ENCODE peak calls at places on chromosomes 2 and 18, in five cellular contexts. One of them, this sample, is unnamed.

GRCh38 chr2:133109772-133110171 is 439.8 kb upstream of the LYPD1 start:
- DNase-seq in right lobe of liver: no peak
- DNase-seq in A549: peak
- DNase-seq in breast epithelium: no peak
- DNase-seq in uterus: no peak
- DNase-seq in this sample: no peak

GRCh38 chr18:65091737-65092329 is 659.0 kb upstream of the CDH7 start:
- DNase-seq in right lobe of liver: no peak
- DNase-seq in A549: peak
- DNase-seq in breast epithelium: no peak
- DNase-seq in uterus: no peak
- DNase-seq in this sample: no peak

GRCh38 chr2:238499731-238500570 is 73.2 kb downstream of the ASB1 start:
- DNase-seq in right lobe of liver: no peak
- DNase-seq in A549: no peak
- DNase-seq in breast epithelium: no peak
- DNase-seq in uterus: no peak
- DNase-seq in this sample: peak

GRCh38 chr2:36088716-36089328 is 266.8 kb upstream of the CRIM1 start:
- DNase-seq in right lobe of liver: no peak
- DNase-seq in A549: no peak
- DNase-seq in breast epithelium: no peak
- DNase-seq in uterus: no peak
- DNase-seq in this sample: no peak

GRCh38 chr2:202237787-202238233 is 587 bp downstream of the SUMO1 start:
- DNase-seq in right lobe of liver: peak
- DNase-seq in A549: peak
- DNase-seq in breast epithelium: no peak
- DNase-seq in uterus: peak
- DNase-seq in this sample: no peak

GRCh38 chr18:32258558-32259204 is 68.8 kb downstream of the MEP1B start:
- DNase-seq in right lobe of liver: no peak
- DNase-seq in A549: no peak
- DNase-seq in breast epithelium: no peak
- DNase-seq in uterus: no peak
- DNase-seq in this sample: no peak

GRCh38 chr18:55665506-55665905 is 77.5 kb upstream of the TCF4 start:
- DNase-seq in right lobe of liver: no peak
- DNase-seq in A549: no peak
- DNase-seq in breast epithelium: no peak
- DNase-seq in uterus: no peak
- DNase-seq in this sample: no peak

GRCh38 chr2:30732376-30732775 is 74.9 kb downstream of the CAPN13 start:
- DNase-seq in right lobe of liver: no peak
- DNase-seq in A549: no peak
- DNase-seq in breast epithelium: no peak
- DNase-seq in uterus: no peak
- DNase-seq in this sample: no peak

GRCh38 chr2:26572589-26572988 is 68.6 kb downstream of the CIB4 start:
- DNase-seq in right lobe of liver: peak
- DNase-seq in A549: no peak
- DNase-seq in breast epithelium: no peak
- DNase-seq in uterus: no peak
- DNase-seq in this sample: no peak

GRCh38 chr2:190953257-190953656 is 60.7 kb downstream of the STAT1 start:
- DNase-seq in right lobe of liver: no peak
- DNase-seq in A549: no peak
- DNase-seq in breast epithelium: no peak
- DNase-seq in uterus: no peak
- DNase-seq in this sample: no peak

GRCh38 chr2:233912799-233913423 is 4.3 kb upstream of the TRPM8 start:
- DNase-seq in right lobe of liver: no peak
- DNase-seq in A549: peak
- DNase-seq in breast epithelium: no peak
- DNase-seq in uterus: no peak
- DNase-seq in this sample: no peak

GRCh38 chr2:150997702-150998480 is 263.8 kb downstream of the RBM43 start:
- DNase-seq in right lobe of liver: no peak
- DNase-seq in A549: no peak
- DNase-seq in breast epithelium: no peak
- DNase-seq in uterus: no peak
- DNase-seq in this sample: no peak

GRCh38 chr2:8132371-8132831 is 549.5 kb upstream of the ID2 start:
- DNase-seq in right lobe of liver: peak
- DNase-seq in A549: no peak
- DNase-seq in breast epithelium: no peak
- DNase-seq in uterus: no peak
- DNase-seq in this sample: no peak

GRCh38 chr18:13290856-13291271 is 72.3 kb downstream of the LDLRAD4 start:
- DNase-seq in right lobe of liver: no peak
- DNase-seq in A549: no peak
- DNase-seq in breast epithelium: no peak
- DNase-seq in uterus: no peak
- DNase-seq in this sample: no peak

GRCh38 chr2:184326076-184326475 is 272.3 kb upstream of the ZNF804A start:
- DNase-seq in right lobe of liver: no peak
- DNase-seq in A549: no peak
- DNase-seq in breast epithelium: no peak
- DNase-seq in uterus: no peak
- DNase-seq in this sample: no peak

GRCh38 chr18:48543228-48543627 is 4.4 kb downstream of the CTIF start:
- DNase-seq in right lobe of liver: no peak
- DNase-seq in A549: no peak
- DNase-seq in breast epithelium: no peak
- DNase-seq in uterus: no peak
- DNase-seq in this sample: peak

GRCh38 chr18:79926306-79926705 is 25.1 kb downstream of the SLC66A2 start:
- DNase-seq in right lobe of liver: no peak
- DNase-seq in A549: no peak
- DNase-seq in breast epithelium: peak
- DNase-seq in uterus: peak
- DNase-seq in this sample: peak

GRCh38 chr2:205683991-205684390 is 1.7 kb downstream of the NRP2 start:
- DNase-seq in right lobe of liver: no peak
- DNase-seq in A549: no peak
- DNase-seq in breast epithelium: no peak
- DNase-seq in uterus: no peak
- DNase-seq in this sample: no peak

GRCh38 chr18:69948919-69949537 is 1.4 kb upstream of the CD226 start:
- DNase-seq in right lobe of liver: no peak
- DNase-seq in A549: no peak
- DNase-seq in breast epithelium: no peak
- DNase-seq in uterus: no peak
- DNase-seq in this sample: no peak

GRCh38 chr2:23900927-23901322 is 26.0 kb downstream of the ATAD2B start:
- DNase-seq in right lobe of liver: no peak
- DNase-seq in A549: peak
- DNase-seq in breast epithelium: no peak
- DNase-seq in uterus: no peak
- DNase-seq in this sample: peak

GRCh38 chr2:99337931-99338580 is 867 bp downstream of the EIF5B start:
- DNase-seq in right lobe of liver: no peak
- DNase-seq in A549: peak
- DNase-seq in breast epithelium: no peak
- DNase-seq in uterus: no peak
- DNase-seq in this sample: no peak

GRCh38 chr2:191740016-191740419 is 62.1 kb downstream of the NABP1 start:
- DNase-seq in right lobe of liver: no peak
- DNase-seq in A549: peak
- DNase-seq in breast epithelium: no peak
- DNase-seq in uterus: no peak
- DNase-seq in this sample: no peak

GRCh38 chr18:78901923-78902794 is 77.5 kb upstream of the SALL3 start:
- DNase-seq in right lobe of liver: no peak
- DNase-seq in A549: no peak
- DNase-seq in breast epithelium: no peak
- DNase-seq in uterus: no peak
- DNase-seq in this sample: no peak

GRCh38 chr2:66447676-66448075 is 12.8 kb downstream of the MEIS1 start:
- DNase-seq in right lobe of liver: no peak
- DNase-seq in A549: no peak
- DNase-seq in breast epithelium: no peak
- DNase-seq in uterus: no peak
- DNase-seq in this sample: no peak

GRCh38 chr2:79860233-79861058 is 347.6 kb downstream of the CTNNA2 start:
- DNase-seq in right lobe of liver: no peak
- DNase-seq in A549: peak
- DNase-seq in breast epithelium: no peak
- DNase-seq in uterus: no peak
- DNase-seq in this sample: no peak

GRCh38 chr2:79850912-79851311 is 338.1 kb downstream of the CTNNA2 start:
- DNase-seq in right lobe of liver: no peak
- DNase-seq in A549: no peak
- DNase-seq in breast epithelium: no peak
- DNase-seq in uterus: no peak
- DNase-seq in this sample: no peak

GRCh38 chr2:79849949-79850348 is 337.1 kb downstream of the CTNNA2 start:
- DNase-seq in right lobe of liver: no peak
- DNase-seq in A549: no peak
- DNase-seq in breast epithelium: no peak
- DNase-seq in uterus: no peak
- DNase-seq in this sample: no peak

GRCh38 chr2:79857888-79858287 is 345.0 kb downstream of the CTNNA2 start:
- DNase-seq in right lobe of liver: no peak
- DNase-seq in A549: no peak
- DNase-seq in breast epithelium: no peak
- DNase-seq in uterus: no peak
- DNase-seq in this sample: no peak

GRCh38 chr2:79855264-79856006 is 342.6 kb downstream of the CTNNA2 start:
- DNase-seq in right lobe of liver: no peak
- DNase-seq in A549: peak
- DNase-seq in breast epithelium: no peak
- DNase-seq in uterus: no peak
- DNase-seq in this sample: no peak
- TF ChIP-seq CTCF in right lobe of liver: no peak
- TF ChIP-seq CTCF in A549: peak
- TF ChIP-seq CTCF in breast epithelium: no peak
- TF ChIP-seq CTCF in uterus: no peak
- TF ChIP-seq CTCF in this sample: no peak

DNA sequence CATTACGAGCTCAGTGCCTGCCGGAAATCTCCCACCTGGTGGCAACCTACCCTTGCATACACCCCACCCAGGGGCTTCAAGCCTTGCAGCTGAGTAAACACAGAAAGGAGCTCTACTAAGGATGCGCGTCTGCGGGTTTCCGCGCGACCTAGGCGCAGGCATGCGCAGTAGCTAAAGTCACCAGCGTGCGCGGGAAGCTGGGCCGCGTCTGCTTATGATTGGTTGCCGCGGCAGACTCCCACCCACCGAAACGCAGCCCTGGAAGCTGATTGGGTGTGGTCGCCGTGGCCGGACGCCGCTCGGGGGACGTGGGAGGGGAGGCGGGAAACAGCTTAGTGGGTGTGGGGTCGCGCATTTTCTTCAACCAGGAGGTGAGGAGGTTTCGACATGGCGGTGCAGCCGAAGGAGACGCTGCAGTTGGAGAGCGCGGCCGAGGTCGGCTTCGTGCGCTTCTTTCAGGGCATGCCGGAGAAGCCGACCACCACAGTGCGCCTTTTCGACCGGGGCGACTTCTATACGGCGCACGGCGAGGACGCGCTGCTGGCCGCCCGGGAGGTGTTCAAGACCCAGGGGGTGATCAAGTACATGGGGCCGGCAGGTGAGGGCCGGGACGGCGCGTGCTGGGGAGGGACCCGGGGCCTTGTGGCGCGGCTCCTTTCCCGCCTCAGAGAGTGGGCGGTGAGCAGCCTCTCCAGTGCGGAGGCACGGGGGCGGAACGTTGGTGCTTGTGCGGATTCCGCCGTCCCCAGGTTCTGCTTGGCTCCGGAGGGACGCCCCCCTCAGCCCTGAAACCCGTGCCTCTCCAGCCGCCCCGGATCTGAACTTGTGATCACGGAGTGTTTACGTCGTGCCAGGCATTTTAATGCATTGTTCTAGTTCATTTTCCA is at the start of gene MSH2:
- DNase-seq in right lobe of liver: peak
- DNase-seq in A549: peak
- DNase-seq in breast epithelium: peak
- DNase-seq in uterus: peak
- DNase-seq in this sample: peak
- TF ChIP-seq POLR2A in right lobe of liver: no peak
- TF ChIP-seq POLR2A in A549: peak
- TF ChIP-seq POLR2A in breast epithelium: no peak
- TF ChIP-seq POLR2A in uterus: no peak
- TF ChIP-seq POLR2A in this sample: no peak

DNA sequence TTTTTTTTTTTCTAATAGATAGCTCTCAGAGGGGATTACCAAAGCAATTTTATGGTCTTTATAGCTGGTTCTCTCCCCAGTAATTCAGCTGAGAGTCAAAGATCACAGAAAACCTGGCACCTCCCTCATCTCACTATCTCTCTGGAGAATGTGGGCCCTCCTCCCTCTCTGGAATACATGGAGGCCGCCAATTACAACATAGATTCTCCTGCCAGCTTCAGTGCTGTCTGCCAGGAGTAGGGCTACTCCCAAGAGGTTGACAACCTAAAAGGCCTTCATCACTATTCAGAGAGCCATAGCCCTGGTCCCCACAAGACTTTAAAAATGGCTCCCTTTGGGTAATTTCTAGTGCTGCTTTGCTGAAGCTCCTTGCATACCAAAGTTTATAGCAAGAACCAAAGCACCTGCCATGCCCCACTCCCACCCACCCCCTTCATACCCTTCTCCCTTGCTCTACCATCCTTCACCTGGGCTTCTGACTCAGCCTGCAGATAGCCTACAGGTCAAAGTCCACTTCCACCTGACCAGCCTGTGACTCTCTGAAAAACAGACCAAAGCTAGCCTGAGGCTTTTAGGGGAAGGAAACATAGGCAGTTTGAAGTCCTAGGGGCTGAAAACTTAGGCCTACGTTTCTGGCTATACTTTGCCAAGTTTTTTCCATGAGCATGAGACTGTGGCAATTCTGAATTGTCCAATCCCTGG is 472.2 kb downstream of the TNS1 start:
- DNase-seq in right lobe of liver: peak
- DNase-seq in A549: no peak
- DNase-seq in breast epithelium: no peak
- DNase-seq in uterus: peak
- DNase-seq in this sample: no peak
- TF ChIP-seq CTCF in right lobe of liver: no peak
- TF ChIP-seq CTCF in A549: no peak
- TF ChIP-seq CTCF in breast epithelium: no peak
- TF ChIP-seq CTCF in uterus: no peak
- TF ChIP-seq CTCF in this sample: no peak

GRCh38 chr18:4251873-4252272 is 203.2 kb downstream of the DLGAP1 start:
- DNase-seq in right lobe of liver: no peak
- DNase-seq in A549: no peak
- DNase-seq in breast epithelium: no peak
- DNase-seq in uterus: no peak
- DNase-seq in this sample: no peak

GRCh38 chr18:4254840-4255239 is 200.3 kb downstream of the DLGAP1 start:
- DNase-seq in right lobe of liver: no peak
- DNase-seq in A549: no peak
- DNase-seq in breast epithelium: no peak
- DNase-seq in uterus: no peak
- DNase-seq in this sample: no peak

GRCh38 chr18:4256786-4257417 is 198.2 kb downstream of the DLGAP1 start:
- DNase-seq in right lobe of liver: no peak
- DNase-seq in A549: no peak
- DNase-seq in breast epithelium: no peak
- DNase-seq in uterus: no peak
- DNase-seq in this sample: no peak

GRCh38 chr18:4250141-4250540 is 205.0 kb downstream of the DLGAP1 start:
- DNase-seq in right lobe of liver: no peak
- DNase-seq in A549: no peak
- DNase-seq in breast epithelium: no peak
- DNase-seq in uterus: no peak
- DNase-seq in this sample: no peak

GRCh38 chr18:4252840-4253239 is 202.3 kb downstream of the DLGAP1 start:
- DNase-seq in right lobe of liver: no peak
- DNase-seq in A549: no peak
- DNase-seq in breast epithelium: no peak
- DNase-seq in uterus: no peak
- DNase-seq in this sample: no peak
- TF ChIP-seq POLR2A in right lobe of liver: no peak
- TF ChIP-seq POLR2A in A549: no peak
- TF ChIP-seq POLR2A in breast epithelium: no peak
- TF ChIP-seq POLR2A in uterus: no peak
- TF ChIP-seq POLR2A in this sample: no peak

This sample was measured in lower leg skin.